ENCODE peak calls at places on chromosome 3, in six cellular contexts. One of them, this sample, is unnamed.

GRCh38 chr3:152466784-152467183 is 198.1 kb downstream of the MBNL1 start:
- DNase-seq in stimulated activated CD8-positive, alpha-beta memory T cell treated with anti-CD3 and anti-CD28 coated beads, Interleukin-12 subunit alpha, Interleukin-12 subunit beta, amount 100 ng/mL, for 4 hours: no peak
- DNase-seq in psoas muscle: no peak
- DNase-seq in T-helper 17 cell: no peak
- DNase-seq in tibial artery: no peak
- DNase-seq in epithelial cell of esophagus: peak; percentile 42
- DNase-seq in this sample: no peak

GRCh38 chr3:150057227-150057626 is 86.5 kb upstream of the PFN2 start:
- DNase-seq in stimulated activated CD8-positive, alpha-beta memory T cell treated with anti-CD3 and anti-CD28 coated beads, Interleukin-12 subunit alpha, Interleukin-12 subunit beta, amount 100 ng/mL, for 4 hours: no peak
- DNase-seq in psoas muscle: no peak
- DNase-seq in T-helper 17 cell: no peak
- DNase-seq in tibial artery: no peak
- DNase-seq in epithelial cell of esophagus: no peak
- DNase-seq in this sample: no peak

GRCh38 chr3:14787630-14788029 is 31.1 kb upstream of the FGD5 start:
- DNase-seq in stimulated activated CD8-positive, alpha-beta memory T cell treated with anti-CD3 and anti-CD28 coated beads, Interleukin-12 subunit alpha, Interleukin-12 subunit beta, amount 100 ng/mL, for 4 hours: no peak
- DNase-seq in psoas muscle: no peak
- DNase-seq in T-helper 17 cell: no peak
- DNase-seq in tibial artery: no peak
- DNase-seq in epithelial cell of esophagus: no peak
- DNase-seq in this sample: peak; percentile 25

GRCh38 chr3:79994397-79994796 is 226.6 kb upstream of the ROBO1 start:
- DNase-seq in stimulated activated CD8-positive, alpha-beta memory T cell treated with anti-CD3 and anti-CD28 coated beads, Interleukin-12 subunit alpha, Interleukin-12 subunit beta, amount 100 ng/mL, for 4 hours: no peak
- DNase-seq in psoas muscle: no peak
- DNase-seq in T-helper 17 cell: no peak
- DNase-seq in tibial artery: no peak
- DNase-seq in epithelial cell of esophagus: no peak
- DNase-seq in this sample: no peak

GRCh38 chr3:134483195-134483890 is 2.4 kb downstream of the ANAPC13 start:
- DNase-seq in stimulated activated CD8-positive, alpha-beta memory T cell treated with anti-CD3 and anti-CD28 coated beads, Interleukin-12 subunit alpha, Interleukin-12 subunit beta, amount 100 ng/mL, for 4 hours: no peak
- DNase-seq in psoas muscle: no peak
- DNase-seq in T-helper 17 cell: no peak
- DNase-seq in tibial artery: no peak
- DNase-seq in epithelial cell of esophagus: peak; percentile 89
- DNase-seq in this sample: no peak

GRCh38 chr3:9141903-9142302 is 107.5 kb downstream of the SRGAP3 start:
- DNase-seq in stimulated activated CD8-positive, alpha-beta memory T cell treated with anti-CD3 and anti-CD28 coated beads, Interleukin-12 subunit alpha, Interleukin-12 subunit beta, amount 100 ng/mL, for 4 hours: no peak
- DNase-seq in psoas muscle: no peak
- DNase-seq in T-helper 17 cell: no peak
- DNase-seq in tibial artery: no peak
- DNase-seq in epithelial cell of esophagus: peak; percentile 83
- DNase-seq in this sample: no peak

GRCh38 chr3:49718419-49719213 is 868 bp downstream of the AMIGO3 start:
- DNase-seq in stimulated activated CD8-positive, alpha-beta memory T cell treated with anti-CD3 and anti-CD28 coated beads, Interleukin-12 subunit alpha, Interleukin-12 subunit beta, amount 100 ng/mL, for 4 hours: no peak
- DNase-seq in psoas muscle: no peak
- DNase-seq in T-helper 17 cell: no peak
- DNase-seq in tibial artery: no peak
- DNase-seq in epithelial cell of esophagus: peak; percentile 47
- DNase-seq in this sample: no peak

GRCh38 chr3:4809970-4810369 is 169.3 kb upstream of the BHLHE40 start:
- DNase-seq in stimulated activated CD8-positive, alpha-beta memory T cell treated with anti-CD3 and anti-CD28 coated beads, Interleukin-12 subunit alpha, Interleukin-12 subunit beta, amount 100 ng/mL, for 4 hours: no peak
- DNase-seq in psoas muscle: no peak
- DNase-seq in T-helper 17 cell: no peak
- DNase-seq in tibial artery: no peak
- DNase-seq in epithelial cell of esophagus: peak; percentile 26
- DNase-seq in this sample: no peak

GRCh38 chr3:73846951-73847350 is 222.2 kb upstream of the PDZRN3 start:
- DNase-seq in stimulated activated CD8-positive, alpha-beta memory T cell treated with anti-CD3 and anti-CD28 coated beads, Interleukin-12 subunit alpha, Interleukin-12 subunit beta, amount 100 ng/mL, for 4 hours: no peak
- DNase-seq in psoas muscle: no peak
- DNase-seq in T-helper 17 cell: no peak
- DNase-seq in tibial artery: no peak
- DNase-seq in epithelial cell of esophagus: no peak
- DNase-seq in this sample: no peak

GRCh38 chr3:4407941-4408340 is 59.1 kb downstream of the SUMF1 start:
- DNase-seq in stimulated activated CD8-positive, alpha-beta memory T cell treated with anti-CD3 and anti-CD28 coated beads, Interleukin-12 subunit alpha, Interleukin-12 subunit beta, amount 100 ng/mL, for 4 hours: no peak
- DNase-seq in psoas muscle: no peak
- DNase-seq in T-helper 17 cell: no peak
- DNase-seq in tibial artery: no peak
- DNase-seq in epithelial cell of esophagus: no peak
- DNase-seq in this sample: no peak

GRCh38 chr3:143763568-143764162 is 84.6 kb downstream of the SLC9A9 start:
- DNase-seq in stimulated activated CD8-positive, alpha-beta memory T cell treated with anti-CD3 and anti-CD28 coated beads, Interleukin-12 subunit alpha, Interleukin-12 subunit beta, amount 100 ng/mL, for 4 hours: no peak
- DNase-seq in psoas muscle: no peak
- DNase-seq in T-helper 17 cell: no peak
- DNase-seq in tibial artery: no peak
- DNase-seq in epithelial cell of esophagus: peak; percentile 29
- DNase-seq in this sample: no peak

This sample was measured in right lobe of liver.